ENCODE peak calls at places on chromosomes 2 and 18, in eight cellular contexts. V is mesendoderm, J is brain microvascular endothelial cell, F is small intestine, I is fibroblast of lung, C is right cardiac atrium, R is tibial nerve, N is breast epithelium. K is an unnamed sample. For H3K27me3, the result is how much of the 10 kb centered on the place peaks cover.

GRCh38 chr2:151292124-151292523 is 2.7 kb upstream of the NMI start:
- DNase-seq in V (no peak), J (no peak), R (no peak), F (peak), I (no peak), C (no peak), N (no peak), K (no peak)

GRCh38 chr2:172253190-172254052 is 150.7 kb upstream of the DLX2 start:
- DNase-seq in R (peak), C (no peak), V (peak), F (peak), J (peak), N (no peak), I (peak), K (no peak)

GRCh38 chr18:74524097-74524496 is 10.2 kb upstream of the CNDP1 start:
- DNase-seq in F (peak), V (no peak), R (no peak), N (no peak), C (no peak), I (no peak), J (no peak), K (no peak)

GRCh38 chr2:26983746-26984145 is 13.3 kb downstream of the MAPRE3 start:
- DNase-seq in F (no peak), V (no peak), J (no peak), I (no peak), N (no peak), C (no peak), R (no peak), K (no peak)

GRCh38 chr2:213086050-213086449 is 65.4 kb downstream of the IKZF2 start:
- DNase-seq in I (peak), F (no peak), R (no peak), V (peak), J (no peak), N (no peak), C (no peak), K (no peak)

GRCh38 chr2:189580662-189581353 is at the start of gene SLC40A1:
- DNase-seq in R (peak), V (peak), C (peak), F (peak), J (peak), N (peak), I (peak), K (peak)

GRCh38 chr2:240983996-240984498 is 14.4 kb upstream of the SNED1 start:
- DNase-seq in I (no peak), F (no peak), R (no peak), C (peak), J (no peak), V (no peak), N (no peak), K (no peak)

GRCh38 chr18:5142131-5142530 is 54.9 kb downstream of the AKAIN1 start:
- DNase-seq in R (no peak), F (no peak), I (no peak), V (no peak), N (no peak), J (no peak), C (no peak), K (no peak)

GRCh38 chr2:150126143-150126725 is 361.2 kb downstream of the RND3 start:
- DNase-seq in J (peak), N (no peak), R (no peak), C (no peak), I (peak), F (no peak), V (no peak), K (no peak)

GRCh38 chr2:85717308-85718005 is 23.3 kb downstream of the GNLY start:
- DNase-seq in J (no peak), F (no peak), N (no peak), V (no peak), R (no peak), C (no peak), I (peak), K (no peak)

GRCh38 chr18:8366656-8367055 is 242.6 kb upstream of the RAB12 start:
- DNase-seq in I (no peak), V (no peak), C (no peak), J (no peak), R (no peak), N (no peak), F (peak), K (no peak)

GRCh38 chr2:121080013-121080772 is 204.8 kb downstream of the TFCP2L1 start:
- DNase-seq in F (peak), V (peak), N (peak), C (no peak), R (peak), I (peak), J (peak), K (no peak)

GRCh38 chr18:59696311-59697235 is 650 bp downstream of the CCBE1 start:
- DNase-seq in I (peak), V (peak), R (no peak), F (no peak), J (peak), N (no peak), C (peak), K (no peak)

GRCh38 chr2:66578067-66578852 is 143.3 kb downstream of the MEIS1 start:
- DNase-seq in I (no peak), N (no peak), F (no peak), R (no peak), C (peak), J (no peak), V (peak), K (no peak)

GRCh38 chr18:34283506-34283905 is 58.8 kb upstream of the NOL4 start:
- DNase-seq in N (no peak), C (no peak), R (no peak), I (no peak), J (no peak), V (peak), F (no peak), K (no peak)

GRCh38 chr2:150619607-150620330 is 132.3 kb upstream of the RND3 start:
- DNase-seq in C (no peak), R (no peak), F (no peak), V (peak), I (peak), J (peak), N (no peak), K (no peak)

GRCh38 chr2:37617119-37617892 is 54.1 kb downstream of the CDC42EP3 start:
- DNase-seq in J (no peak), F (no peak), N (no peak), V (no peak), I (no peak), C (no peak), R (no peak), K (no peak)

GRCh38 chr18:21968334-21968733 is 201.1 kb upstream of the GATA6 start:
- DNase-seq in V (no peak), F (no peak), R (no peak), C (no peak), N (no peak), I (no peak), J (no peak), K (no peak)

GRCh38 chr2:206211657-206212255 is 52.1 kb downstream of the EEF1B2 start:
- DNase-seq in N (no peak), C (no peak), V (peak), J (peak), R (no peak), I (peak), F (no peak), K (no peak)

GRCh38 chr18:36756262-36756661 is 72.5 kb downstream of the TPGS2 start:
- DNase-seq in R (no peak), V (no peak), F (peak), I (peak), J (no peak), C (no peak), N (no peak), K (no peak)

GRCh38 chr2:23132000-23132399 is 253.0 kb upstream of the KLHL29 start:
- DNase-seq in V (no peak), C (no peak), F (no peak), J (no peak), N (no peak), I (no peak), R (no peak), K (no peak)

GRCh38 chr18:67514901-67515540 is 1.5 kb downstream of the DSEL start:
- DNase-seq in F (no peak), J (peak), R (no peak), V (no peak), I (peak), N (no peak), C (no peak), K (no peak)

GRCh38 chr2:64291181-64291580 is 147.0 kb upstream of the PELI1 start:
- DNase-seq in J (peak), C (no peak), F (peak), V (no peak), N (no peak), I (peak), R (no peak), K (no peak)

GRCh38 chr18:50177294-50177992 is 17.5 kb downstream of the MYO5B start:
- DNase-seq in V (no peak), I (no peak), R (no peak), N (no peak), F (no peak), C (no peak), J (no peak), K (no peak)

GRCh38 chr2:15950088-15950952 is 10.0 kb downstream of the MYCN start:
- DNase-seq in I (no peak), F (no peak), V (no peak), R (no peak), J (no peak), C (no peak), N (no peak), K (no peak)

GRCh38 chr2:108346827-108347226 is 30.9 kb upstream of the SULT1C4 start:
- DNase-seq in F (no peak), R (no peak), C (no peak), V (no peak), I (no peak), J (no peak), N (no peak), K (no peak)

GRCh38 chr2:226429476-226429875 is 370.1 kb downstream of the IRS1 start:
- DNase-seq in I (no peak), C (no peak), V (no peak), R (no peak), J (no peak), F (no peak), N (no peak), K (no peak)
- H3K27me3 ChIP-seq in I (under half), C (under half), V (under half), R (under half), J (under half), F (under half), N (under half), K (under half)

GRCh38 chr18:62324355-62324828 is 718 bp upstream of the TNFRSF11A start:
- DNase-seq in R (no peak), C (no peak), J (no peak), F (no peak), N (no peak), I (no peak), V (peak), K (no peak)

GRCh38 chr18:62325806-62326645 is 916 bp downstream of the TNFRSF11A start:
- DNase-seq in R (no peak), V (peak), I (peak), J (no peak), N (no peak), C (peak), F (peak), K (no peak)

GRCh38 chr18:62324917-62325805 is at the start of gene TNFRSF11A:
- DNase-seq in C (peak), N (no peak), F (peak), V (peak), R (no peak), J (no peak), I (no peak), K (no peak)

GRCh38 chr18:62326646-62327348 is 1.7 kb downstream of the TNFRSF11A start:
- DNase-seq in N (no peak), C (no peak), I (no peak), V (peak), R (no peak), F (no peak), J (no peak), K (no peak)

GRCh38 chr18:62323483-62324354 is 1.4 kb upstream of the TNFRSF11A start:
- DNase-seq in C (no peak), J (no peak), I (no peak), F (no peak), V (peak), R (no peak), N (no peak), K (no peak)
- H3K27me3 ChIP-seq in C (under half), J (under half), I (under half), F (under half), V (under half), R (under half), N (under half), K (under half)

DNA sequence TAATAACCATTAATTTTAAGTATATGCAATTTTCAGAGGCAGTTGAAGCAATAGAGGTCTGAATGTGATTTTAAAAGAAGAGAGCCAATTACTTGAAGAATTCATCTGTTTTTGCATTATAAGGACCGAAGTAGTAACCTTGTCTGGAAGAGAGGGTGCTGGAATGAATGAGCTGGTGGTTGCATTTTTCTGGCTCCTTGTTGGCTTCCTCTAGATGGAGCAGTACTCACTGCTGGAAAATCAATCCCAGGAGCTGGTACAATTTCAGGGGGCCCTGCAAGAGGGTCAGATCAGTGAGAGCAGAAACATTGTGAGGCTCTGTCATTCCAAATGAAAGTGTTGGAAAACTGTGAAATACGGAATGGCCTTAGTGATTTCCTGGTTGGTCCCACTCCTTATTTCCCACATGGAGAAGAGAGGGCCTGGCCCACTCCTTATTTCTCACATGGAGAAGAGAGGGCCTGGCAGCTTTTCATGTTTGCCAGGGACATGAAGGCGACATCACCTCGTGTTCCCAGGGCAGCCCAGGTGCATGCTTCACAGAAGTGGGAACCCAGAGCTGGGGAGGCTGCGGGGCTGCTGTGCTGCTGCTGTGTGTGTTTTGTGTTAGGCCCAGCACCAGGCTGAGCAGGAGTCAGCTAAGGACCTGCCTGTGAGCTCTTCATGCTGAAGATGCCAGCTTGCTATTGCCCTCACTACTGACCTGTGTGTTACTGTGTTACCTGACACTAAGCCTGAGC is 197.4 kb downstream of the SNTG2 start:
- DNase-seq in C (no peak), R (no peak), N (no peak), J (no peak), V (no peak), I (no peak), F (no peak), K (no peak)
- H3K27me3 ChIP-seq in C (under half), R (under half), N (under half), J (under half), V (under half), I (under half), F (under half), K (under half)

DNA sequence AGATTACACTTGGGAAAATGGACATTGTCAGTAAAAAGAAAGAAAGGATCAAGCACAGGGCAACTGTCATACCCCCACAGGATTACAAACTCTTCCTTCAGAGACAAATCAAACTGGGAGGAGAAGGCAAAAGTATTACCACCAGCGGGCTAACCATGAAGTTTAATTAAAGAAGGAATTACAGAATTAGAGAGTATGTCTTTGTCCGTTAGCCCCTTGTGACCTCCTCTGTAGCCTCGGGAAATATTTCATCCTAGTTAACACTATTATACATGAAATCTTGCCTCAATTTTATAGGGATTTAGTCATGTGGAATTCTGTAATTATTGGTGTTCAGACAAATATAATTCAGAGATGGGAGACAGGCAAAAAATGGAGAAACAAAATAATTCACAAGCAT is 60.7 kb downstream of the PAX3 start:
- DNase-seq in F (no peak), J (no peak), C (no peak), I (no peak), N (no peak), V (no peak), R (no peak), K (no peak)
- H3K27me3 ChIP-seq in F (under half), J (under half), C (under half), I (under half), N (under half), V (under half), R (under half), K (under half)

GRCh38 chr2:25164526-25164925 is 3.9 kb downstream of the POMC start:
- DNase-seq in N (no peak), J (no peak), R (no peak), F (no peak), C (no peak), I (no peak), V (peak), K (no peak)

GRCh38 chr2:25170888-25171287 is 2.5 kb upstream of the POMC start:
- DNase-seq in R (no peak), N (no peak), F (no peak), V (no peak), C (no peak), I (no peak), J (no peak), K (no peak)

GRCh38 chr2:25165992-25166618 is 2.3 kb downstream of the POMC start:
- DNase-seq in R (no peak), J (no peak), I (peak), N (no peak), C (peak), F (peak), V (peak), K (no peak)

GRCh38 chr2:25169073-25169470 is 692 bp upstream of the POMC start:
- DNase-seq in N (no peak), R (no peak), F (no peak), I (no peak), V (no peak), C (no peak), J (no peak), K (no peak)

DNA sequence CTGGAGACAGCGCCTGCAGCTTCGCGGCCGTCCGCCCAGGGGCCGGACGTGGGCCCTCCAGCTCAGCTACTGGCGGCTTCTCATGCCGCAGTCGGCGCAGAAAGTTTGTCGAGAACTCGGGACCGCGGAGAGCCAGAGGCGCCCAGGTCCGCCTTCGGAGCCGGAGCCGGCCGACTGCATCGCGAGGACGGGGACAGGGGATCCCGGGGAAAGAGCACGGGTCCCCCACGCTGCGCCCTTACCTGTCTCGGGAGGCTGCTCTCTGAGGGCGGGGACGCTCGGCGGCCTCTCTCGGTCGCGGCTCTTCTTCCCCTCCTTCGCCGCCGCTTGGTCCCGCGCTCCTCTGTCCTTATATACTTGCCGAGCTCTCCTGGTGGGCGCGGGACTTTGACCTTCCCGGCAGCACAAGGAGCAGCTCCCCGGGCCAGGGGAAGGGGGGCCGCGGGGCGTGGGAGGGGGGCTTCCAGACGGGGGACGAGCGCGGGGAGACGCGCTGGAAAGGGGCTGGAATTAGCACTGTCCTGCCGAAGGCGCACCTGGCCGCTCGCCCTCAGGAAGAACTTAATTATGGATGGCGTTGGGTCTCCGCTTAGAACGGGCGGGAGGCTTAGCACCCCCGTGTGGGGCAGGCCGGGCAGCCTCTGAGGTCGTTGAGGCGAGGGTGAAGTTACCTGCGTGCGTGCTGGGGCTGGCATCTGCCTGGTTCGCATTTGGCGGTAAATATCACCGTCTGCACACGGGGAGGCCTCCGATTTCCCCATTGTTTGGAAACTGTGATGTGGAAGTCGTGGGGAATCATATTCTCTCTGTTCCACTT is at the start of gene POMC:
- DNase-seq in V (peak), N (no peak), J (no peak), R (no peak), C (peak), F (peak), I (peak), K (no peak)
- H3K27me3 ChIP-seq in V (under half), N (under half), J (half or more), R (under half), C (under half), F (under half), I (under half), K (under half)

DNA sequence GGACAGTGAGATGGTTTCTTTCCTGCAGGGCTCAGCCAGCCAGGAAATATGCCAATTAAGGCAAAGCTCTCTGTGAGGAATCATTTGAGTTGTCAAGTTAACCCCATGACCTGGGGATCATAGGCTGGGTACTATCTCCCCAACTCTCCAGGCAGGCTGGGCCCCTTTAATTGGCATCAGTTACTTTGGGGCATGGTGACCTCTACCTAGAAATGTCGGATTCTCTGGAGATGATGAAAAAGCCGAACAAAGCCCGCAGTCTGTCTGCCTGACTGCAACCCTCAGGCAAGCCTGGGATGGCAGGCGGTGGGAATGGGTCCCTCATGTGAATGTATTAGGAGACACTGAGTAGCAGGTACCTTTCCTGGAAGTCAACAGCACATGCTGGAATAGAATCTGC is 193.5 kb upstream of the SMAD2 start:
- DNase-seq in F (no peak), C (no peak), N (no peak), J (no peak), R (no peak), I (no peak), V (no peak), K (no peak)
- H3K27me3 ChIP-seq in F (under half), C (under half), N (under half), J (under half), R (under half), I (under half), V (under half), K (under half)

K was measured in right atrium auricular region.